ENCODE peak calls at places on chromosomes 6 and 20, in six cellular contexts. One of them, this sample, is unnamed.

GRCh38 chr6:46130665-46131064 is 876 bp downstream of the ENPP4 start:
- DNase-seq in IMR-90: no peak
- DNase-seq in neuronal stem cell: no peak
- DNase-seq in H9: no peak
- DNase-seq in H1: no peak
- DNase-seq in trophoblast cell: no peak
- DNase-seq in this sample: no peak

GRCh38 chr20:59721386-59721785 is 117.0 kb downstream of the PHACTR3 start:
- DNase-seq in IMR-90: no peak
- DNase-seq in neuronal stem cell: no peak
- DNase-seq in H9: no peak
- DNase-seq in H1: no peak
- DNase-seq in trophoblast cell: no peak
- DNase-seq in this sample: no peak

GRCh38 chr6:9398794-9399373 is 963.5 kb upstream of the SLC35B3 start:
- DNase-seq in IMR-90: no peak
- DNase-seq in neuronal stem cell: no peak
- DNase-seq in H9: no peak
- DNase-seq in H1: no peak
- DNase-seq in trophoblast cell: no peak
- DNase-seq in this sample: no peak

GRCh38 chr6:87791982-87792381 is 89.9 kb upstream of the AKIRIN2 start:
- DNase-seq in IMR-90: no peak
- DNase-seq in neuronal stem cell: no peak
- DNase-seq in H9: no peak
- DNase-seq in H1: no peak
- DNase-seq in trophoblast cell: no peak
- DNase-seq in this sample: no peak

GRCh38 chr6:1424306-1424927 is 35.0 kb downstream of the FOXF2 start:
- DNase-seq in IMR-90: peak; percentile 77
- DNase-seq in neuronal stem cell: peak; percentile 17
- DNase-seq in H9: peak; percentile 74
- DNase-seq in H1: peak; percentile 31
- DNase-seq in trophoblast cell: peak; percentile 31
- DNase-seq in this sample: peak; percentile 61

GRCh38 chr6:162032620-162033019 is 694.9 kb downstream of the PRKN start:
- DNase-seq in IMR-90: no peak
- DNase-seq in neuronal stem cell: no peak
- DNase-seq in H9: no peak
- DNase-seq in H1: no peak
- DNase-seq in trophoblast cell: no peak
- DNase-seq in this sample: peak; percentile 61

GRCh38 chr6:106883808-106884262 is 90.7 kb downstream of the CD24 start:
- DNase-seq in IMR-90: no peak
- DNase-seq in neuronal stem cell: no peak
- DNase-seq in H9: no peak
- DNase-seq in H1: no peak
- DNase-seq in trophoblast cell: no peak
- DNase-seq in this sample: no peak

GRCh38 chr6:148513145-148514071 is 170.8 kb downstream of the SASH1 start:
- DNase-seq in IMR-90: peak; percentile 63
- DNase-seq in neuronal stem cell: no peak
- DNase-seq in H9: no peak
- DNase-seq in H1: no peak
- DNase-seq in trophoblast cell: peak; percentile 4
- DNase-seq in this sample: peak; percentile 78

GRCh38 chr6:24009319-24009718 is 116.7 kb upstream of the NRSN1 start:
- DNase-seq in IMR-90: no peak
- DNase-seq in neuronal stem cell: peak; percentile 59
- DNase-seq in H9: no peak
- DNase-seq in H1: no peak
- DNase-seq in trophoblast cell: no peak
- DNase-seq in this sample: no peak

GRCh38 chr6:168086616-168087015 is 7.6 kb upstream of the FRMD1 start:
- DNase-seq in IMR-90: no peak
- DNase-seq in neuronal stem cell: no peak
- DNase-seq in H9: no peak
- DNase-seq in H1: no peak
- DNase-seq in trophoblast cell: no peak
- DNase-seq in this sample: no peak

GRCh38 chr20:45968801-45969711 is 2.9 kb downstream of the ZNF335 start:
- DNase-seq in IMR-90: peak; percentile 81
- DNase-seq in neuronal stem cell: no peak
- DNase-seq in H9: peak; percentile 25
- DNase-seq in H1: no peak
- DNase-seq in trophoblast cell: no peak
- DNase-seq in this sample: peak; percentile 75

GRCh38 chr6:24861934-24862333 is 63.2 kb upstream of the ARMH2 start:
- DNase-seq in IMR-90: no peak
- DNase-seq in neuronal stem cell: no peak
- DNase-seq in H9: no peak
- DNase-seq in H1: no peak
- DNase-seq in trophoblast cell: no peak
- DNase-seq in this sample: no peak

GRCh38 chr6:13767121-13767794 is 47.1 kb downstream of the MCUR1 start:
- DNase-seq in IMR-90: peak; percentile 44
- DNase-seq in neuronal stem cell: no peak
- DNase-seq in H9: peak; percentile 50
- DNase-seq in H1: no peak
- DNase-seq in trophoblast cell: no peak
- DNase-seq in this sample: peak; percentile 54

GRCh38 chr20:35006009-35006408 is 50.3 kb downstream of the MYH7B start:
- DNase-seq in IMR-90: no peak
- DNase-seq in neuronal stem cell: no peak
- DNase-seq in H9: peak; percentile 5
- DNase-seq in H1: no peak
- DNase-seq in trophoblast cell: no peak
- DNase-seq in this sample: no peak

GRCh38 chr6:29552512-29553051 is 7.0 kb downstream of the UBD start:
- DNase-seq in IMR-90: peak; percentile 79
- DNase-seq in neuronal stem cell: no peak
- DNase-seq in H9: no peak
- DNase-seq in H1: no peak
- DNase-seq in trophoblast cell: no peak
- DNase-seq in this sample: peak; percentile 77

GRCh38 chr20:8309638-8310037 is 177.6 kb downstream of the PLCB1 start:
- DNase-seq in IMR-90: peak; percentile 15
- DNase-seq in neuronal stem cell: peak; percentile 72
- DNase-seq in H9: peak; percentile 32
- DNase-seq in H1: no peak
- DNase-seq in trophoblast cell: no peak
- DNase-seq in this sample: no peak

GRCh38 chr6:3762852-3763251 is 11.3 kb upstream of the PXDC1 start:
- DNase-seq in IMR-90: no peak
- DNase-seq in neuronal stem cell: no peak
- DNase-seq in H9: no peak
- DNase-seq in H1: no peak
- DNase-seq in trophoblast cell: no peak
- DNase-seq in this sample: no peak

GRCh38 chr6:14734416-14735340 is 511.2 kb upstream of the JARID2 start:
- DNase-seq in IMR-90: peak; percentile 93
- DNase-seq in neuronal stem cell: no peak
- DNase-seq in H9: no peak
- DNase-seq in H1: no peak
- DNase-seq in trophoblast cell: peak; percentile 63
- DNase-seq in this sample: peak; percentile 96

GRCh38 chr6:164098857-164099534 is 684.5 kb downstream of the QKI start:
- DNase-seq in IMR-90: no peak
- DNase-seq in neuronal stem cell: no peak
- DNase-seq in H9: no peak
- DNase-seq in H1: no peak
- DNase-seq in trophoblast cell: peak; percentile 82
- DNase-seq in this sample: peak; percentile 7

GRCh38 chr6:108133594-108134179 is 32.1 kb upstream of the NR2E1 start:
- DNase-seq in IMR-90: peak; percentile 74
- DNase-seq in neuronal stem cell: peak; percentile 89
- DNase-seq in H9: peak; percentile 94
- DNase-seq in H1: peak; percentile 79
- DNase-seq in trophoblast cell: peak; percentile 59
- DNase-seq in this sample: peak; percentile 78

GRCh38 chr6:135299256-135299655 is 118.1 kb downstream of the MYB start:
- DNase-seq in IMR-90: peak; percentile 75
- DNase-seq in neuronal stem cell: no peak
- DNase-seq in H9: no peak
- DNase-seq in H1: no peak
- DNase-seq in trophoblast cell: no peak
- DNase-seq in this sample: no peak

GRCh38 chr6:13431861-13432465 is 55.4 kb downstream of the GFOD1 start:
- DNase-seq in IMR-90: peak; percentile 55
- DNase-seq in neuronal stem cell: no peak
- DNase-seq in H9: no peak
- DNase-seq in H1: no peak
- DNase-seq in trophoblast cell: no peak
- DNase-seq in this sample: peak; percentile 60

GRCh38 chr20:47788741-47789080 is 3.4 kb upstream of the SULF2 start:
- DNase-seq in IMR-90: no peak
- DNase-seq in neuronal stem cell: no peak
- DNase-seq in H9: no peak
- DNase-seq in H1: no peak
- DNase-seq in trophoblast cell: no peak
- DNase-seq in this sample: no peak

GRCh38 chr20:47789081-47789998 is 4.1 kb upstream of the SULF2 start:
- DNase-seq in IMR-90: no peak
- DNase-seq in neuronal stem cell: no peak
- DNase-seq in H9: no peak
- DNase-seq in H1: no peak
- DNase-seq in trophoblast cell: no peak
- DNase-seq in this sample: peak; percentile 69

GRCh38 chr20:47790032-47790965 is 5.0 kb upstream of the SULF2 start:
- DNase-seq in IMR-90: peak; percentile 70
- DNase-seq in neuronal stem cell: no peak
- DNase-seq in H9: no peak
- DNase-seq in H1: no peak
- DNase-seq in trophoblast cell: no peak
- DNase-seq in this sample: peak; percentile 91

GRCh38 chr20:47792021-47792618 is 6.8 kb upstream of the SULF2 start:
- DNase-seq in IMR-90: peak; percentile 84
- DNase-seq in neuronal stem cell: no peak
- DNase-seq in H9: no peak
- DNase-seq in H1: no peak
- DNase-seq in trophoblast cell: no peak
- DNase-seq in this sample: peak; percentile 98

GRCh38 chr20:47791084-47791599 is 5.9 kb upstream of the SULF2 start:
- DNase-seq in IMR-90: no peak
- DNase-seq in neuronal stem cell: no peak
- DNase-seq in H9: no peak
- DNase-seq in H1: no peak
- DNase-seq in trophoblast cell: no peak
- DNase-seq in this sample: no peak
- H4K91ac ChIP-seq in IMR-90: no peak overlapping the region
- H4K91ac ChIP-seq in neuronal stem cell: no peak overlapping the region
- H4K91ac ChIP-seq in H9: no peak overlapping the region
- H4K91ac ChIP-seq in H1: no peak overlapping the region
- H4K91ac ChIP-seq in trophoblast cell: no peak overlapping the region
- H4K91ac ChIP-seq in this sample: no peak overlapping the region

GRCh38 chr6:31806470-31807272 is at the start of gene LSM2:
- DNase-seq in IMR-90: peak; percentile 96
- DNase-seq in neuronal stem cell: peak; percentile 98
- DNase-seq in H9: peak; percentile 96
- DNase-seq in H1: no peak
- DNase-seq in trophoblast cell: peak; percentile 98
- DNase-seq in this sample: peak; percentile 97
- H4K91ac ChIP-seq in IMR-90: peak within 1 kb of the TSS; percentile 79
- H4K91ac ChIP-seq in neuronal stem cell: no peak within 1 kb of the TSS
- H4K91ac ChIP-seq in H9: no peak within 1 kb of the TSS
- H4K91ac ChIP-seq in H1: peak within 1 kb of the TSS; percentile 99
- H4K91ac ChIP-seq in trophoblast cell: peak within 1 kb of the TSS; percentile 53
- H4K91ac ChIP-seq in this sample: peak within 1 kb of the TSS; percentile 39

GRCh38 chr6:88914180-88914579 is 49.2 kb downstream of the RNGTT start:
- DNase-seq in IMR-90: no peak
- DNase-seq in neuronal stem cell: no peak
- DNase-seq in H9: no peak
- DNase-seq in H1: no peak
- DNase-seq in trophoblast cell: no peak
- DNase-seq in this sample: no peak

GRCh38 chr6:88919032-88919431 is 44.4 kb downstream of the RNGTT start:
- DNase-seq in IMR-90: no peak
- DNase-seq in neuronal stem cell: no peak
- DNase-seq in H9: no peak
- DNase-seq in H1: no peak
- DNase-seq in trophoblast cell: no peak
- DNase-seq in this sample: peak; percentile 14

GRCh38 chr6:88914885-88915598 is 48.4 kb downstream of the RNGTT start:
- DNase-seq in IMR-90: no peak
- DNase-seq in neuronal stem cell: no peak
- DNase-seq in H9: no peak
- DNase-seq in H1: no peak
- DNase-seq in trophoblast cell: no peak
- DNase-seq in this sample: no peak

GRCh38 chr6:88913471-88913870 is 49.9 kb downstream of the RNGTT start:
- DNase-seq in IMR-90: no peak
- DNase-seq in neuronal stem cell: no peak
- DNase-seq in H9: no peak
- DNase-seq in H1: no peak
- DNase-seq in trophoblast cell: no peak
- DNase-seq in this sample: no peak

DNA sequence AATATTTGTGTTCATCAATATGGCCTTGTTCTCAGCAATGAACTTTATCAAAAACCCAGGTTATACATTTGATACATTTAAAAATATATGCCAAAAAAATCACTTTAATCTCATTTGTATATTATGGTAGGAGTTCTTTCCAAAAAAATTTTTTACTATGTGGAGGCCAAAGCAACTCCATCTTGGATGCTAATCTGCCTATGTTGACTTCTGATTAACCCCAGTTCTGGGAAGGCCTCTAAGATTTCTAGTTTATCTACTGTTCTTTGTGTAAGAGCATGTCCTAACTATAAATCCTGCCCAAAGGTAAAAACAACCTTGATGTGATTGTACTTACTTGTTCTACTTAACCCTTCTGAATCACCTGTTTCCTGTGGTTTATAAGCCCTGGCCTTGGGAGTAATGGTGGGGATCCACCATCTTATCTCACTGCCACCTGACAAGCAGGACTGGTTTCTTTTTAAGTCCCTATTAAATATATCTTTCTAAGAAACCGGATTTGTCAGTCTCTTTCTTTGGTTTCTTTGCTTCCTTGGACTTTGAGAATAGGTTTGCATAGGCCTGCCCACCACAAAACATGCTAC is 46.7 kb downstream of the RNGTT start:
- DNase-seq in IMR-90: no peak
- DNase-seq in neuronal stem cell: no peak
- DNase-seq in H9: no peak
- DNase-seq in H1: no peak
- DNase-seq in trophoblast cell: no peak
- DNase-seq in this sample: no peak
- H4K91ac ChIP-seq in IMR-90: no peak overlapping the region
- H4K91ac ChIP-seq in neuronal stem cell: no peak overlapping the region
- H4K91ac ChIP-seq in H9: no peak overlapping the region
- H4K91ac ChIP-seq in H1: no peak overlapping the region
- H4K91ac ChIP-seq in trophoblast cell: no peak overlapping the region
- H4K91ac ChIP-seq in this sample: no peak overlapping the region

DNA sequence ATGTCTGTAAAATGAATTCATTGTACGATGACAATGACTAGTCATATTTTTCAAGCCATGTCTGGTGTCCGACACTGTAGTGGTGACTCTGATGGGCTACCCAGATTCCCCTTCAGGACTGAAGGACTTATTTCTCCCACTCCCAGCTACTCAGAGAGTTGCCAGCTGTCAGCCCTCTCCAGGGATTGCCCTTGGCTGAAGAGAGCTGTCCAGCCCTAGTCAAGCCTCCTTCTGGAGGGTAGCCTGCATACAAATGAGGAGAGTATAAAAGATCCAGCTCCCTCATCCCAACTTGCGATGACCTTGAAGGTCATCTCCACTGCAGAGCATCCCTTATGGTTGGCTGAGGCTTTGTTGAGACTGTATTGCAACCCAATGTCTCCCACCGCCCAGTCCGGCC is 29.9 kb downstream of the JPH2 start:
- DNase-seq in IMR-90: no peak
- DNase-seq in neuronal stem cell: no peak
- DNase-seq in H9: no peak
- DNase-seq in H1: no peak
- DNase-seq in trophoblast cell: no peak
- DNase-seq in this sample: no peak
- H4K91ac ChIP-seq in IMR-90: no peak overlapping the region
- H4K91ac ChIP-seq in neuronal stem cell: no peak overlapping the region
- H4K91ac ChIP-seq in H9: no peak overlapping the region
- H4K91ac ChIP-seq in H1: no peak overlapping the region
- H4K91ac ChIP-seq in trophoblast cell: no peak overlapping the region
- H4K91ac ChIP-seq in this sample: no peak overlapping the region

This sample was measured in mesenchymal stem cell.